ENCODE peak calls at places on chromosomes 7 and 10, in six cellular contexts. D is OCI-M1; K is EH; U is GM04504; X is stimulated activated naive CD4-positive, alpha-beta T cell; Q is iris pigment epithelial cell. M is an unnamed sample.

GRCh38 chr7:1844336-1844955 is 174.4 kb downstream of the ELFN1 start:
- DNase-seq in D (no peak), K (no peak), U (no peak), X (no peak), Q (no peak), M (no peak)

GRCh38 chr10:89414146-89414878 is at the start of gene IFIT5:
- DNase-seq in D (peak; percentile 93), K (peak; percentile 79), U (peak; percentile 48), X (peak; percentile 76), Q (peak; percentile 76), M (peak; percentile 80)

GRCh38 chr7:157228864-157229422 is 90.2 kb downstream of the UBE3C start:
- DNase-seq in D (no peak), K (peak; percentile 54), U (peak; percentile 10), X (peak; percentile 16), Q (peak; percentile 50), M (peak; percentile 78)

GRCh38 chr10:3750884-3751283 is 34.1 kb downstream of the KLF6 start:
- DNase-seq in D (no peak), K (no peak), U (no peak), X (no peak), Q (no peak), M (no peak)

GRCh38 chr7:27560706-27561235 is 101.9 kb downstream of the HIBADH start:
- DNase-seq in D (no peak), K (peak; percentile 86), U (peak; percentile 17), X (no peak), Q (peak; percentile 92), M (no peak)

GRCh38 chr7:16967174-16967868 is 85.5 kb upstream of the AGR3 start:
- DNase-seq in D (no peak), K (peak; percentile 88), U (no peak), X (no peak), Q (no peak), M (no peak)

GRCh38 chr10:126247454-126247975 is 140.8 kb downstream of the ADAM12 start:
- DNase-seq in D (no peak), K (peak; percentile 100), U (peak; percentile 99), X (no peak), Q (peak; percentile 96), M (no peak)

GRCh38 chr7:2143450-2143849 is 89.3 kb downstream of the MAD1L1 start:
- DNase-seq in D (no peak), K (no peak), U (no peak), X (no peak), Q (no peak), M (no peak)

GRCh38 chr10:114081911-114082583 is 38.4 kb downstream of the ADRB1 start:
- DNase-seq in D (no peak), K (no peak), U (no peak), X (no peak), Q (no peak), M (no peak)

GRCh38 chr7:138785587-138786437 is 12.0 kb upstream of the TMEM213 start:
- DNase-seq in D (no peak), K (peak; percentile 41), U (no peak), X (no peak), Q (peak; percentile 38), M (no peak)

GRCh38 chr7:108488902-108489538 is 32.8 kb upstream of the NRCAM start:
- DNase-seq in D (no peak), K (no peak), U (no peak), X (no peak), Q (peak; percentile 9), M (no peak)

GRCh38 chr7:13948019-13948781 is 41.3 kb downstream of the ETV1 start:
- DNase-seq in D (no peak), K (no peak), U (no peak), X (no peak), Q (no peak), M (no peak)

GRCh38 chr7:134343796-134344195 is 27.1 kb upstream of the SLC35B4 start:
- DNase-seq in D (no peak), K (no peak), U (no peak), X (no peak), Q (no peak), M (no peak)

GRCh38 chr10:123502983-123503382 is 163.2 kb upstream of the GPR26 start:
- DNase-seq in D (peak; percentile 15), K (no peak), U (no peak), X (no peak), Q (no peak), M (no peak)

M was measured in D341Med.